ENCODE peak calls at places on chromosomes 2 and 18, in ten cellular contexts. D, T, P, I, G, K, Z, C, W and R are unnamed samples.

GRCh38 chr2:192669505-192670082 is 474.9 kb upstream of the TMEFF2 start:
- DNase-seq in D (no peak), T (no peak), C (no peak), Z (no peak), W (no peak), I (no peak), G (no peak), K (no peak), P (no peak), R (no peak)

GRCh38 chr2:205702576-205702975 is 20.3 kb downstream of the NRP2 start:
- DNase-seq in D (no peak), G (no peak), P (no peak), Z (no peak), I (no peak), T (no peak), W (no peak), C (no peak), K (no peak), R (no peak)

GRCh38 chr2:235460548-235461047 is 33.2 kb upstream of the AGAP1 start:
- DNase-seq in T (no peak), Z (no peak), C (no peak), P (no peak), K (no peak), D (no peak), W (no peak), G (no peak), I (no peak), R (no peak)

GRCh38 chr2:69082430-69082997 is 69.5 kb downstream of the ANTXR1 start:
- DNase-seq in P (peak), C (peak), D (no peak), K (no peak), T (peak), Z (peak), G (peak), I (peak), W (peak), R (no peak)

GRCh38 chr18:51211552-51211951 is 14.1 kb upstream of the MEX3C start:
- DNase-seq in T (peak), P (peak), G (peak), W (no peak), D (no peak), Z (peak), K (peak), I (no peak), C (peak), R (no peak)

GRCh38 chr2:152450176-152450575 is 115.2 kb downstream of the FMNL2 start:
- DNase-seq in D (no peak), W (no peak), C (no peak), G (no peak), T (no peak), Z (no peak), P (no peak), K (no peak), I (no peak), R (no peak)

GRCh38 chr2:156309922-156310321 is 22.6 kb downstream of the NR4A2 start:
- DNase-seq in P (no peak), Z (no peak), K (no peak), I (no peak), C (no peak), G (no peak), D (no peak), T (no peak), W (no peak), R (no peak)

GRCh38 chr18:8952174-8952573 is 150.3 kb upstream of the NDUFV2 start:
- DNase-seq in Z (no peak), T (no peak), C (no peak), W (no peak), D (peak), K (no peak), I (no peak), G (no peak), P (no peak), R (no peak)

DNA sequence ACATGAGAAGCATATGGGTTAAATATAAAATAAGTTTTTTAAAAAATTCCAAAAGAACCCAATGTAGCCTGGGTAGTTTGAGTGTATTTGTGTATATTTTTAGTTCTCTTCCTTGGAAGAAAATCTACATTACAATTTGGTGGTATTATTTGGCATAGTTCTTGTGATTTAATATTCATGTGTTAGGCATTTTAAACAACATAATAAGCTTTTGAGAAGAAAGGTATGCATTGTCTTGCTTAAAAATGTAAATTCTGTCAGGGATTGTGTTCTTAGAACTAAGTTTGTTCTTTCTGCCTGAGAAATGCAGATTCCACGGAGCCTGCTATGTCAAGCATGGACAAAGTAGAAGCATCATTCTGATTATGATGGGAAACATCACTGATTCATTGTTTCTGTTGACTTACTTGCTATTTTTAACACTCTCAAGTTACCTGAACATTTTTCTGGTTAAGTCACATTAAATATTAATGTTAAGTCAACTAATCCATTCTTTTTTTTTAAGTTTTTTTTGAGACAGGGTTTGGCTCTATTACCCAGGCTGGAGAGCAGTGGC is 49.4 kb downstream of the TNFRSF11A start:
- DNase-seq in W (no peak), P (no peak), Z (no peak), I (no peak), T (no peak), C (no peak), D (no peak), G (no peak), K (no peak), R (no peak)
- TF ChIP-seq CTCF in W (no peak), P (no peak), Z (no peak), I (no peak), T (no peak), C (no peak), D (no peak), G (no peak), K (no peak), R (no peak)

GRCh38 chr2:241859436-241860183 is 916 bp upstream of the PDCD1 start:
- DNase-seq in I (peak), Z (peak), P (no peak), D (no peak), G (peak), C (no peak), T (peak), K (peak), W (peak), R (no peak)
- H3K4me3 ChIP-seq in I (no peak), Z (no peak), P (no peak), D (no peak), G (peak), C (peak), T (peak), K (peak), W (no peak), R (no peak)

GRCh38 chr2:218658671-218659257 is 659 bp downstream of the ZNF142 start:
- DNase-seq in W (no peak), Z (peak), T (peak), C (peak), K (peak), D (peak), I (peak), P (no peak), G (peak), R (no peak)
- TF ChIP-seq CTCF in W (peak), Z (peak), T (peak), C (no peak), K (no peak), D (peak), I (no peak), P (peak), G (peak), R (peak)

GRCh38 chr2:184154438-184154837 is 443.9 kb upstream of the ZNF804A start:
- DNase-seq in W (no peak), D (no peak), Z (no peak), C (no peak), G (peak), T (peak), K (no peak), I (no peak), P (peak), R (no peak)

GRCh38 chr2:184162426-184162825 is 435.9 kb upstream of the ZNF804A start:
- DNase-seq in P (no peak), K (no peak), I (no peak), C (no peak), T (no peak), D (no peak), W (no peak), Z (no peak), G (no peak), R (no peak)

GRCh38 chr2:184155791-184156190 is 442.5 kb upstream of the ZNF804A start:
- DNase-seq in P (no peak), C (no peak), G (no peak), Z (no peak), D (no peak), T (no peak), K (no peak), W (no peak), I (no peak), R (no peak)

DNA sequence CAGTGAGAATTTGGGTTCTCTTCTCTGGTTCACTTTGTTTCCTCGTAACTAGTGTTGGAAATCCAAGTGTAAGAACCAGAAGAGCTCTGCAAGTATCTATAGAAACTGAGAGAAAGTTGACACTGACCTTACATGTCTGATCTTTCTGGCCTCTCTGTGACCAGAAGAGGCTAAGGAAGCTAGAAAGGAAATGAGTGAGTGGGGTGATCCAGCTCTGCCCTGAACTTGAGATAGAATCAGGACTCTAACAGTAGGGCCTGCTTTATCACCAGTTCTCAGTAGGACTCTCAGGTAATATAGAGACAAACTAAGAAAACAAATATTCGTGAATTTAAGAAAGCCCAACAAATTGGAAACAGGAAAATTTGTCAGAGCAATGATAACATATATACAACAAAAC is 441.2 kb upstream of the ZNF804A start:
- DNase-seq in P (no peak), C (no peak), G (no peak), K (no peak), I (no peak), W (no peak), D (no peak), T (no peak), Z (no peak), R (no peak)
- H3K4me3 ChIP-seq in P (no peak), C (no peak), G (no peak), K (no peak), I (no peak), W (no peak), D (no peak), T (no peak), Z (no peak), R (no peak)

DNA sequence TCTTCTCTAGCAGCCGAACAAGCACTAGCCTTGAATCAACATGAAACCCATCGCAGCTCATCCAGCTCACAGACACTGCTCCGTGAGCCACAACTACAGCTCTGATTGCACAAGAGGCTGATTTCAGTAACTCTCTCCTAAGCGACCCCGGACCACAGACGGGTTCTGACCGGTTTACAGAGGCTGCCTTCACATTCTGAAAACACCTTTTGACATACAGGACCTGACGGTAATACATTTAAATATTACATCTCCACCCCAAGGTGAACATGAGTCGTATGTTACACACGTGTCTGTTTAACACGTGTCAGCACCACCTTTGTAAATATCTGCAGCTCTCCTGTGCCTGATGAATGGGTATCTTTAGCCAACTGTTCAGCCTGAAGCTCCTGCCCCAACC is 120.7 kb downstream of the TMEM18 start:
- DNase-seq in D (no peak), G (no peak), Z (no peak), K (no peak), C (no peak), W (no peak), T (no peak), P (no peak), I (no peak), R (no peak)
- TF ChIP-seq CTCF in D (no peak), G (no peak), Z (no peak), K (no peak), C (no peak), W (no peak), T (no peak), P (no peak), I (no peak), R (no peak)

DNA sequence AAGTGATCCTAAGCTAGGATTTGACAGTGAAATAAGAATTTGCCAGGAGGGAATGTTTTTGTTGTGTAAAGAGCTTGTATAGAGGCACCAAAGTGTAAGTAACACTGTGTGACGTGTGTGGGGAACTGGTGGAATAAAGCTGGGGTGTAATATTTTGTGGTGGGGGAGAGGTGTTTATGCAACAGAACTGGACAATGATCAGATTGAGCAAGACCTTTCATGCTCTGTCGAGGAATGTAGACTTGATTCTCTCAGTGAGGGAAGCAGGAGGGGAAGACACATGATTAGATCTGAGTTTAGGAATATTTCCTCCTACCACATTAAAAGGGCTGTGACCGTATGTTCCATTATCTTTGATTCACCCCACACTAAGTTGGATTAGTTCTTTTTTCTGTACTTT is 43.6 kb downstream of the EFEMP1 start:
- DNase-seq in T (peak), D (no peak), P (no peak), Z (peak), W (no peak), G (peak), K (no peak), C (no peak), I (no peak), R (no peak)
- H3K4me3 ChIP-seq in T (no peak), D (no peak), P (no peak), Z (no peak), W (no peak), G (no peak), K (no peak), C (no peak), I (no peak), R (no peak)

GRCh38 chr2:201883559-201883958 is 77.2 kb downstream of the CDK15 start:
- DNase-seq in C (no peak), Z (no peak), D (no peak), K (no peak), G (no peak), P (no peak), I (peak), W (peak), T (no peak), R (no peak)

GRCh38 chr2:201881382-201881720 is 75.0 kb downstream of the CDK15 start:
- DNase-seq in D (no peak), Z (peak), C (no peak), W (no peak), T (no peak), K (no peak), I (no peak), G (peak), P (no peak), R (no peak)

GRCh38 chr2:201881731-201882130 is 75.4 kb downstream of the CDK15 start:
- DNase-seq in D (no peak), P (no peak), I (no peak), G (peak), T (no peak), W (no peak), C (no peak), K (no peak), Z (peak), R (no peak)

GRCh38 chr2:201883970-201884369 is 77.6 kb downstream of the CDK15 start:
- DNase-seq in Z (no peak), K (no peak), C (no peak), G (no peak), P (no peak), W (no peak), D (no peak), I (no peak), T (no peak), R (no peak)

GRCh38 chr2:201882353-201883095 is 76.2 kb downstream of the CDK15 start:
- DNase-seq in P (no peak), T (peak), W (peak), Z (peak), G (peak), I (peak), D (peak), C (no peak), K (no peak), R (no peak)
- TF ChIP-seq CTCF in P (no peak), T (no peak), W (no peak), Z (no peak), G (no peak), I (no peak), D (no peak), C (no peak), K (no peak), R (no peak)